ENCODE peak calls at places on chromosomes 5 and 9, in seven cellular contexts. One of them, this sample, is unnamed.
A peak's percentile ranks its signal among the peaks of the same experiment; 100 is the strongest.

GRCh38 chr9:127154390-127155191 is 32.2 kb upstream of the ANGPTL2 start:
- DNase-seq in retinal pigment epithelial cell: no peak
- DNase-seq in cardiac muscle cell: no peak
- DNase-seq in AG09309: peak; percentile 75
- DNase-seq in activated CD4-positive, CD25-positive, alpha-beta regulatory T cell: no peak
- DNase-seq in dorsolateral prefrontal cortex: peak; percentile 62
- DNase-seq in activated naive CD8-positive, alpha-beta T cell treated with anti-CD3 and anti-CD28 coated beads, Interleukin-2, amount 50 U/mL, for 24 hours: no peak
- DNase-seq in this sample: peak; percentile 47

GRCh38 chr9:33816327-33817252 is at the start of gene UBE2R2:
- DNase-seq in activated naive CD8-positive, alpha-beta T cell treated with anti-CD3 and anti-CD28 coated beads, Interleukin-2, amount 50 U/mL, for 24 hours: peak; percentile 92
- DNase-seq in dorsolateral prefrontal cortex: peak; percentile 92
- DNase-seq in retinal pigment epithelial cell: peak; percentile 59
- DNase-seq in AG09309: peak; percentile 46
- DNase-seq in activated CD4-positive, CD25-positive, alpha-beta regulatory T cell: peak; percentile 89
- DNase-seq in cardiac muscle cell: peak; percentile 93
- DNase-seq in this sample: peak; percentile 94

GRCh38 chr9:105117111-105117682 is 127.3 kb upstream of the SLC44A1 start:
- DNase-seq in dorsolateral prefrontal cortex: no peak
- DNase-seq in cardiac muscle cell: no peak
- DNase-seq in retinal pigment epithelial cell: no peak
- DNase-seq in AG09309: no peak
- DNase-seq in activated naive CD8-positive, alpha-beta T cell treated with anti-CD3 and anti-CD28 coated beads, Interleukin-2, amount 50 U/mL, for 24 hours: no peak
- DNase-seq in activated CD4-positive, CD25-positive, alpha-beta regulatory T cell: no peak
- DNase-seq in this sample: no peak

GRCh38 chr5:1152771-1153282 is 41.0 kb upstream of the SLC12A7 start:
- DNase-seq in AG09309: no peak
- DNase-seq in activated naive CD8-positive, alpha-beta T cell treated with anti-CD3 and anti-CD28 coated beads, Interleukin-2, amount 50 U/mL, for 24 hours: no peak
- DNase-seq in dorsolateral prefrontal cortex: no peak
- DNase-seq in retinal pigment epithelial cell: no peak
- DNase-seq in activated CD4-positive, CD25-positive, alpha-beta regulatory T cell: no peak
- DNase-seq in cardiac muscle cell: no peak
- DNase-seq in this sample: no peak

GRCh38 chr5:95837492-95837891 is 15.0 kb upstream of the GLRX start:
- DNase-seq in cardiac muscle cell: no peak
- DNase-seq in AG09309: no peak
- DNase-seq in activated CD4-positive, CD25-positive, alpha-beta regulatory T cell: no peak
- DNase-seq in retinal pigment epithelial cell: no peak
- DNase-seq in activated naive CD8-positive, alpha-beta T cell treated with anti-CD3 and anti-CD28 coated beads, Interleukin-2, amount 50 U/mL, for 24 hours: no peak
- DNase-seq in dorsolateral prefrontal cortex: no peak
- DNase-seq in this sample: no peak

GRCh38 chr5:134138416-134139376 is 24.2 kb downstream of the TCF7 start:
- DNase-seq in activated naive CD8-positive, alpha-beta T cell treated with anti-CD3 and anti-CD28 coated beads, Interleukin-2, amount 50 U/mL, for 24 hours: peak; percentile 76
- DNase-seq in retinal pigment epithelial cell: no peak
- DNase-seq in activated CD4-positive, CD25-positive, alpha-beta regulatory T cell: peak; percentile 37
- DNase-seq in AG09309: peak; percentile 21
- DNase-seq in dorsolateral prefrontal cortex: no peak
- DNase-seq in cardiac muscle cell: no peak
- DNase-seq in this sample: no peak

GRCh38 chr5:10250804-10251276 is 760 bp downstream of the CCT5 start:
- DNase-seq in dorsolateral prefrontal cortex: no peak
- DNase-seq in activated naive CD8-positive, alpha-beta T cell treated with anti-CD3 and anti-CD28 coated beads, Interleukin-2, amount 50 U/mL, for 24 hours: no peak
- DNase-seq in activated CD4-positive, CD25-positive, alpha-beta regulatory T cell: no peak
- DNase-seq in cardiac muscle cell: peak; percentile 43
- DNase-seq in AG09309: no peak
- DNase-seq in retinal pigment epithelial cell: no peak
- DNase-seq in this sample: no peak

GRCh38 chr9:122338989-122339388 is 31.8 kb upstream of the PTGS1 start:
- DNase-seq in activated naive CD8-positive, alpha-beta T cell treated with anti-CD3 and anti-CD28 coated beads, Interleukin-2, amount 50 U/mL, for 24 hours: no peak
- DNase-seq in AG09309: no peak
- DNase-seq in retinal pigment epithelial cell: no peak
- DNase-seq in dorsolateral prefrontal cortex: no peak
- DNase-seq in activated CD4-positive, CD25-positive, alpha-beta regulatory T cell: no peak
- DNase-seq in cardiac muscle cell: no peak
- DNase-seq in this sample: no peak

GRCh38 chr5:96855041-96855872 is 21.0 kb upstream of the ERAP2 start:
- DNase-seq in retinal pigment epithelial cell: no peak
- DNase-seq in dorsolateral prefrontal cortex: no peak
- DNase-seq in activated naive CD8-positive, alpha-beta T cell treated with anti-CD3 and anti-CD28 coated beads, Interleukin-2, amount 50 U/mL, for 24 hours: no peak
- DNase-seq in activated CD4-positive, CD25-positive, alpha-beta regulatory T cell: no peak
- DNase-seq in cardiac muscle cell: no peak
- DNase-seq in AG09309: peak; percentile 61
- DNase-seq in this sample: no peak

GRCh38 chr5:132055808-132056609 is 4.4 kb upstream of the IL3 start:
- DNase-seq in activated naive CD8-positive, alpha-beta T cell treated with anti-CD3 and anti-CD28 coated beads, Interleukin-2, amount 50 U/mL, for 24 hours: peak; percentile 54
- DNase-seq in dorsolateral prefrontal cortex: no peak
- DNase-seq in cardiac muscle cell: no peak
- DNase-seq in activated CD4-positive, CD25-positive, alpha-beta regulatory T cell: no peak
- DNase-seq in AG09309: no peak
- DNase-seq in retinal pigment epithelial cell: no peak
- DNase-seq in this sample: no peak

GRCh38 chr5:175710361-175710760 is 52.5 kb downstream of the HRH2 start:
- DNase-seq in activated naive CD8-positive, alpha-beta T cell treated with anti-CD3 and anti-CD28 coated beads, Interleukin-2, amount 50 U/mL, for 24 hours: no peak
- DNase-seq in retinal pigment epithelial cell: no peak
- DNase-seq in activated CD4-positive, CD25-positive, alpha-beta regulatory T cell: no peak
- DNase-seq in AG09309: no peak
- DNase-seq in dorsolateral prefrontal cortex: no peak
- DNase-seq in cardiac muscle cell: no peak
- DNase-seq in this sample: peak; percentile 40

GRCh38 chr9:121577201-121577600 is 74.2 kb upstream of the DAB2IP start:
- DNase-seq in retinal pigment epithelial cell: no peak
- DNase-seq in activated CD4-positive, CD25-positive, alpha-beta regulatory T cell: no peak
- DNase-seq in cardiac muscle cell: no peak
- DNase-seq in AG09309: no peak
- DNase-seq in dorsolateral prefrontal cortex: no peak
- DNase-seq in activated naive CD8-positive, alpha-beta T cell treated with anti-CD3 and anti-CD28 coated beads, Interleukin-2, amount 50 U/mL, for 24 hours: no peak
- DNase-seq in this sample: peak; percentile 36

GRCh38 chr5:95631265-95631957 is 11.5 kb downstream of the GPR150 start:
- DNase-seq in activated CD4-positive, CD25-positive, alpha-beta regulatory T cell: no peak
- DNase-seq in dorsolateral prefrontal cortex: no peak
- DNase-seq in activated naive CD8-positive, alpha-beta T cell treated with anti-CD3 and anti-CD28 coated beads, Interleukin-2, amount 50 U/mL, for 24 hours: no peak
- DNase-seq in cardiac muscle cell: no peak
- DNase-seq in retinal pigment epithelial cell: no peak
- DNase-seq in AG09309: peak; percentile 77
- DNase-seq in this sample: no peak

GRCh38 chr9:128115187-128116103 is 12.1 kb downstream of the PTGES2 start:
- DNase-seq in activated CD4-positive, CD25-positive, alpha-beta regulatory T cell: no peak
- DNase-seq in AG09309: no peak
- DNase-seq in activated naive CD8-positive, alpha-beta T cell treated with anti-CD3 and anti-CD28 coated beads, Interleukin-2, amount 50 U/mL, for 24 hours: peak; percentile 47
- DNase-seq in retinal pigment epithelial cell: no peak
- DNase-seq in dorsolateral prefrontal cortex: no peak
- DNase-seq in cardiac muscle cell: no peak
- DNase-seq in this sample: no peak

GRCh38 chr9:127123239-127123935 is 952 bp upstream of the ANGPTL2 start:
- DNase-seq in activated naive CD8-positive, alpha-beta T cell treated with anti-CD3 and anti-CD28 coated beads, Interleukin-2, amount 50 U/mL, for 24 hours: no peak
- DNase-seq in activated CD4-positive, CD25-positive, alpha-beta regulatory T cell: no peak
- DNase-seq in dorsolateral prefrontal cortex: no peak
- DNase-seq in AG09309: no peak
- DNase-seq in retinal pigment epithelial cell: no peak
- DNase-seq in cardiac muscle cell: no peak
- DNase-seq in this sample: no peak

GRCh38 chr9:35105571-35106342 is 2.8 kb upstream of the STOML2 start:
- DNase-seq in activated naive CD8-positive, alpha-beta T cell treated with anti-CD3 and anti-CD28 coated beads, Interleukin-2, amount 50 U/mL, for 24 hours: no peak
- DNase-seq in retinal pigment epithelial cell: no peak
- DNase-seq in dorsolateral prefrontal cortex: no peak
- DNase-seq in activated CD4-positive, CD25-positive, alpha-beta regulatory T cell: no peak
- DNase-seq in AG09309: no peak
- DNase-seq in cardiac muscle cell: no peak
- DNase-seq in this sample: no peak

GRCh38 chr9:109745335-109746283 is 34.4 kb upstream of the PALM2AKAP2 start:
- DNase-seq in AG09309: no peak
- DNase-seq in activated CD4-positive, CD25-positive, alpha-beta regulatory T cell: no peak
- DNase-seq in cardiac muscle cell: peak; percentile 94
- DNase-seq in dorsolateral prefrontal cortex: no peak
- DNase-seq in retinal pigment epithelial cell: no peak
- DNase-seq in activated naive CD8-positive, alpha-beta T cell treated with anti-CD3 and anti-CD28 coated beads, Interleukin-2, amount 50 U/mL, for 24 hours: no peak
- DNase-seq in this sample: no peak

GRCh38 chr5:66661149-66661548 is 65.0 kb downstream of the MAST4 start:
- DNase-seq in AG09309: peak; percentile 14
- DNase-seq in retinal pigment epithelial cell: no peak
- DNase-seq in activated naive CD8-positive, alpha-beta T cell treated with anti-CD3 and anti-CD28 coated beads, Interleukin-2, amount 50 U/mL, for 24 hours: no peak
- DNase-seq in cardiac muscle cell: no peak
- DNase-seq in dorsolateral prefrontal cortex: no peak
- DNase-seq in activated CD4-positive, CD25-positive, alpha-beta regulatory T cell: no peak
- DNase-seq in this sample: no peak

GRCh38 chr9:95316794-95317118 is 753 bp downstream of the FANCC start:
- DNase-seq in activated CD4-positive, CD25-positive, alpha-beta regulatory T cell: no peak
- DNase-seq in cardiac muscle cell: peak; percentile 89
- DNase-seq in dorsolateral prefrontal cortex: no peak
- DNase-seq in retinal pigment epithelial cell: no peak
- DNase-seq in AG09309: no peak
- DNase-seq in activated naive CD8-positive, alpha-beta T cell treated with anti-CD3 and anti-CD28 coated beads, Interleukin-2, amount 50 U/mL, for 24 hours: no peak
- DNase-seq in this sample: peak; percentile 43

GRCh38 chr5:127290019-127290945 is at the start of gene MEGF10:
- DNase-seq in cardiac muscle cell: peak; percentile 83
- DNase-seq in activated naive CD8-positive, alpha-beta T cell treated with anti-CD3 and anti-CD28 coated beads, Interleukin-2, amount 50 U/mL, for 24 hours: peak; percentile 56
- DNase-seq in activated CD4-positive, CD25-positive, alpha-beta regulatory T cell: no peak
- DNase-seq in retinal pigment epithelial cell: no peak
- DNase-seq in dorsolateral prefrontal cortex: peak; percentile 74
- DNase-seq in AG09309: no peak
- DNase-seq in this sample: peak; percentile 45

GRCh38 chr5:527646-528591 is 3.7 kb upstream of the SLC9A3 start:
- DNase-seq in AG09309: no peak
- DNase-seq in retinal pigment epithelial cell: no peak
- DNase-seq in activated CD4-positive, CD25-positive, alpha-beta regulatory T cell: no peak
- DNase-seq in activated naive CD8-positive, alpha-beta T cell treated with anti-CD3 and anti-CD28 coated beads, Interleukin-2, amount 50 U/mL, for 24 hours: peak; percentile 36
- DNase-seq in dorsolateral prefrontal cortex: no peak
- DNase-seq in cardiac muscle cell: no peak
- DNase-seq in this sample: no peak

GRCh38 chr9:31232485-31232884 is 1152.0 kb upstream of the ACO1 start:
- DNase-seq in retinal pigment epithelial cell: no peak
- DNase-seq in cardiac muscle cell: no peak
- DNase-seq in activated CD4-positive, CD25-positive, alpha-beta regulatory T cell: no peak
- DNase-seq in dorsolateral prefrontal cortex: no peak
- DNase-seq in activated naive CD8-positive, alpha-beta T cell treated with anti-CD3 and anti-CD28 coated beads, Interleukin-2, amount 50 U/mL, for 24 hours: no peak
- DNase-seq in AG09309: no peak
- DNase-seq in this sample: no peak

GRCh38 chr5:174514983-174515394 is 209.4 kb upstream of the MSX2 start:
- DNase-seq in activated CD4-positive, CD25-positive, alpha-beta regulatory T cell: no peak
- DNase-seq in cardiac muscle cell: no peak
- DNase-seq in AG09309: no peak
- DNase-seq in activated naive CD8-positive, alpha-beta T cell treated with anti-CD3 and anti-CD28 coated beads, Interleukin-2, amount 50 U/mL, for 24 hours: no peak
- DNase-seq in retinal pigment epithelial cell: no peak
- DNase-seq in dorsolateral prefrontal cortex: peak; percentile 15
- DNase-seq in this sample: no peak